ENCODE peak calls at places on chromosomes 13 and 19, in eight cellular contexts. T, Z, C, S, W, H, X and L are unnamed samples.

GRCh38 chr13:29369060-29369743 is 226.3 kb downstream of the SLC7A1 start:
- DNase-seq in T (no peak), Z (peak), C (peak), S (no peak), W (peak), H (peak), X (no peak), L (peak)

GRCh38 chr13:33017410-33017929 is 1.2 kb downstream of the KL start:
- DNase-seq in T (peak), Z (peak), C (peak), S (peak), W (no peak), H (no peak), X (peak), L (peak)

GRCh38 chr13:51066091-51066831 is 44.8 kb downstream of the C13orf42 start:
- DNase-seq in T (no peak), Z (no peak), C (no peak), S (no peak), W (no peak), H (no peak), X (no peak), L (peak)

GRCh38 chr19:4295972-4296771 is 6.0 kb downstream of the TMIGD2 start:
- DNase-seq in T (no peak), Z (peak), C (no peak), S (no peak), W (peak), H (peak), X (no peak), L (no peak)

GRCh38 chr19:42175952-42176648 is 41.4 kb downstream of the DEDD2 start:
- DNase-seq in T (no peak), Z (peak), C (peak), S (no peak), W (peak), H (no peak), X (no peak), L (peak)

GRCh38 chr13:77548095-77548494 is 12.6 kb downstream of the SCEL start:
- DNase-seq in T (no peak), Z (no peak), C (no peak), S (no peak), W (no peak), H (no peak), X (no peak), L (no peak)

GRCh38 chr19:2455481-2456300 is 1.1 kb downstream of the LMNB2 start:
- DNase-seq in T (no peak), Z (peak), C (no peak), S (peak), W (peak), H (peak), X (peak), L (peak)

GRCh38 chr13:107043016-107043957 is 475.4 kb upstream of the ARGLU1 start:
- DNase-seq in T (peak), Z (no peak), C (no peak), S (no peak), W (no peak), H (no peak), X (no peak), L (no peak)

GRCh38 chr13:101326710-101327109 is 89.6 kb downstream of the NALCN start:
- DNase-seq in T (no peak), Z (no peak), C (no peak), S (no peak), W (no peak), H (no peak), X (no peak), L (no peak)

GRCh38 chr19:46710687-46711086 is 6.2 kb downstream of the PRKD2 start:
- DNase-seq in T (no peak), Z (peak), C (no peak), S (no peak), W (no peak), H (no peak), X (no peak), L (no peak)

GRCh38 chr19:50357178-50358100 is 8.0 kb downstream of the NAPSA start:
- DNase-seq in T (no peak), Z (peak), C (peak), S (peak), W (peak), H (peak), X (peak), L (peak)

GRCh38 chr19:1520203-1520780 is 3.6 kb upstream of the PLK5 start:
- DNase-seq in T (no peak), Z (peak), C (no peak), S (no peak), W (no peak), H (no peak), X (no peak), L (no peak)

GRCh38 chr13:79646880-79647279 is 165.9 kb downstream of the NDFIP2 start:
- DNase-seq in T (no peak), Z (no peak), C (no peak), S (no peak), W (no peak), H (no peak), X (no peak), L (no peak)

GRCh38 chr19:38851622-38852230 is 1.9 kb upstream of the HNRNPL start:
- DNase-seq in T (no peak), Z (peak), C (peak), S (peak), W (peak), H (peak), X (peak), L (peak)

GRCh38 chr13:90084684-90085290 is 1262.7 kb upstream of the MIR17HG start:
- DNase-seq in T (no peak), Z (no peak), C (peak), S (no peak), W (no peak), H (no peak), X (no peak), L (peak)

GRCh38 chr19:46355991-46356669 is 9.2 kb downstream of the PPP5C start:
- DNase-seq in T (no peak), Z (no peak), C (no peak), S (no peak), W (no peak), H (no peak), X (no peak), L (no peak)

GRCh38 chr13:21075303-21076264 is 14.2 kb upstream of the LATS2 start:
- DNase-seq in T (no peak), Z (peak), C (no peak), S (peak), W (no peak), H (peak), X (peak), L (peak)

GRCh38 chr13:81676008-81676407 is 1335.1 kb upstream of the SPRY2 start:
- DNase-seq in T (no peak), Z (no peak), C (no peak), S (no peak), W (no peak), H (no peak), X (no peak), L (no peak)

GRCh38 chr19:34838248-34838647 is 65.2 kb upstream of the ZNF599 start:
- DNase-seq in T (no peak), Z (no peak), C (peak), S (no peak), W (no peak), H (no peak), X (no peak), L (peak)

GRCh38 chr19:30154410-30154809 is 212.4 kb downstream of the URI1 start:
- DNase-seq in T (no peak), Z (no peak), C (no peak), S (no peak), W (no peak), H (no peak), X (no peak), L (no peak)

GRCh38 chr19:30151081-30151480 is 209.0 kb downstream of the URI1 start:
- DNase-seq in T (no peak), Z (no peak), C (no peak), S (no peak), W (no peak), H (no peak), X (no peak), L (no peak)

GRCh38 chr19:30155529-30156200 is 213.6 kb downstream of the URI1 start:
- DNase-seq in T (no peak), Z (no peak), C (no peak), S (no peak), W (no peak), H (no peak), X (no peak), L (no peak)

GRCh38 chr19:30152510-30153291 is 210.7 kb downstream of the URI1 start:
- DNase-seq in T (no peak), Z (no peak), C (no peak), S (no peak), W (no peak), H (no peak), X (no peak), L (no peak)

GRCh38 chr19:30153326-30154210 is 211.5 kb downstream of the URI1 start:
- DNase-seq in T (no peak), Z (no peak), C (no peak), S (no peak), W (no peak), H (no peak), X (no peak), L (no peak)
- H3K4me3 ChIP-seq in T (no peak), Z (no peak), C (no peak), S (no peak), W (no peak), H (no peak), X (no peak), L (no peak)

GRCh38 chr13:27953671-27954405 is 15.3 kb downstream of the CDX2 start:
- DNase-seq in T (no peak), Z (peak), C (peak), S (peak), W (no peak), H (peak), X (peak), L (peak)
- TF ChIP-seq CTCF in T (peak), Z (peak), C (peak), S (peak), W (peak), H (peak), X (peak), L (peak)

GRCh38 chr19:13298565-13299481 is 148.6 kb downstream of the IER2 start:
- DNase-seq in T (no peak), Z (no peak), C (no peak), S (no peak), W (no peak), H (no peak), X (no peak), L (no peak)
- H3K4me3 ChIP-seq in T (no peak), Z (peak), C (no peak), S (no peak), W (peak), H (no peak), X (peak), L (no peak)

GRCh38 chr13:53110614-53111013 is 82.0 kb downstream of the OLFM4 start:
- DNase-seq in T (no peak), Z (no peak), C (no peak), S (no peak), W (no peak), H (no peak), X (no peak), L (no peak)
- TF ChIP-seq CTCF in T (no peak), Z (no peak), C (no peak), S (no peak), W (no peak), H (no peak), X (no peak), L (no peak)

GRCh38 chr13:40895715-40896184 is 106.3 kb downstream of the SLC25A15 start:
- DNase-seq in T (no peak), Z (no peak), C (no peak), S (no peak), W (no peak), H (peak), X (no peak), L (no peak)
- H3K4me3 ChIP-seq in T (no peak), Z (no peak), C (no peak), S (no peak), W (no peak), H (no peak), X (no peak), L (no peak)

DNA sequence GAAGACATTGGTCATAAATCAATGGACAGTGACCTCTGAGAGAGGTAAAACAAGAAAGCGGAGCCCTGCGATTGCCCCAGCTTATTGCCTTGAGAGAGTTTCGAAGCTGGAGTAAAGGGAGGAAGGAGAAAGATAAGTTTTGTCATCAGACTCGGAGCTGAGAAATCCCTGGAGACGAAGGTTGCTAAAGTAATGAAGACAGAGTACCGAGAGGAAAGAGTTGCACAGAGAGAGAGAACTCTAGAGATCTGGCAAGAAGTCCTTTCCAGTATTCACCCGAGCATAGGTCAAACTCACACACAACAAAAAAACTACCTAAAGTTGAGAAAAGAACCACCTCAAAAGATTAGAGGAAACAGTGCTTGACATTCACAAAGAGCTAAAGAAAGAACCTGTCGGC is 472.0 kb downstream of the DACH1 start:
- DNase-seq in T (no peak), Z (no peak), C (peak), S (no peak), W (no peak), H (no peak), X (no peak), L (no peak)
- TF ChIP-seq CTCF in T (no peak), Z (no peak), C (no peak), S (no peak), W (no peak), H (no peak), X (no peak), L (no peak)